ENCODE peak calls at places on chromosomes 12 and 14, in ten cellular contexts. I is GM04503; N is Peyer's patch; Z is endodermal cell; G is T-cell; X is PC-9; D is CD8-positive, alpha-beta memory T cell; M is LHCN-M2; Q is colonic mucosa; P is NCI-H2081. L is an unnamed sample.

GRCh38 chr14:101460521-101460920 is 100.8 kb upstream of the DIO3 start:
- DNase-seq in I (no peak), P (no peak), M (no peak), N (peak), Z (peak), D (no peak), X (no peak), G (no peak), Q (no peak), L (no peak)

GRCh38 chr12:89016970-89017778 is 335.1 kb downstream of the DUSP6 start:
- DNase-seq in N (no peak), Z (peak), X (peak), Q (peak), P (peak), D (peak), I (no peak), M (peak), G (no peak), L (peak)

GRCh38 chr12:112843272-112843671 is 51.7 kb downstream of the RPH3A start:
- DNase-seq in X (no peak), Z (peak), G (no peak), N (no peak), P (peak), M (peak), Q (no peak), D (no peak), I (no peak), L (no peak)

GRCh38 chr14:93628048-93628447 is 160.2 kb downstream of the PRIMA1 start:
- DNase-seq in M (no peak), G (no peak), X (no peak), I (no peak), Z (peak), D (no peak), P (no peak), Q (no peak), N (no peak), L (no peak)

GRCh38 chr12:39619316-39619659 is 315 bp downstream of the ABCD2 start:
- DNase-seq in G (no peak), P (peak), Q (no peak), N (no peak), D (no peak), I (peak), Z (no peak), M (peak), X (no peak), L (no peak)

GRCh38 chr12:120474092-120474960 is 4.8 kb upstream of the SRSF9 start:
- DNase-seq in D (no peak), M (peak), Z (peak), Q (peak), N (no peak), P (peak), G (no peak), I (no peak), X (peak), L (peak)

GRCh38 chr14:25049127-25049558 is 804 bp downstream of the STXBP6 start:
- DNase-seq in D (no peak), I (no peak), G (no peak), Q (peak), Z (peak), M (no peak), N (peak), P (no peak), X (peak), L (no peak)

GRCh38 chr14:37623552-37623951 is 28.1 kb downstream of the TTC6 start:
- DNase-seq in P (peak), G (no peak), N (no peak), X (peak), Q (no peak), I (peak), Z (no peak), M (peak), D (no peak), L (no peak)

GRCh38 chr12:24821691-24822090 is 127.2 kb downstream of the BCAT1 start:
- DNase-seq in I (no peak), G (no peak), M (peak), Z (no peak), Q (no peak), N (no peak), X (no peak), P (no peak), D (no peak), L (no peak)

GRCh38 chr12:51687142-51687935 is 96.3 kb downstream of the SCN8A start:
- DNase-seq in Z (no peak), N (no peak), P (no peak), Q (peak), X (no peak), G (no peak), M (peak), I (peak), D (no peak), L (no peak)

GRCh38 chr12:12553208-12553785 is 9.4 kb downstream of the DUSP16 start:
- DNase-seq in D (no peak), Q (no peak), I (no peak), Z (no peak), G (no peak), P (no peak), N (no peak), M (no peak), X (no peak), L (no peak)

GRCh38 chr12:124395284-124395752 is 100.4 kb downstream of the RFLNA start:
- DNase-seq in G (no peak), M (no peak), X (no peak), N (no peak), Q (no peak), D (no peak), P (peak), Z (no peak), I (no peak), L (no peak)

GRCh38 chr12:53300187-53300586 is 692 bp downstream of the MYG1 start:
- DNase-seq in P (no peak), N (no peak), M (peak), G (no peak), X (no peak), Q (no peak), Z (no peak), I (peak), D (no peak), L (peak)

GRCh38 chr12:122371475-122372045 is 50.9 kb downstream of the CLIP1 start:
- DNase-seq in Q (no peak), G (no peak), P (no peak), I (no peak), X (no peak), M (no peak), Z (peak), N (no peak), D (no peak), L (no peak)

GRCh38 chr14:71591929-71592328 is 340.3 kb upstream of the RGS6 start:
- DNase-seq in Z (no peak), G (no peak), Q (no peak), I (peak), N (no peak), M (peak), P (no peak), X (no peak), D (no peak), L (no peak)

GRCh38 chr14:92540472-92541048 is 27.0 kb downstream of the RIN3 start:
- DNase-seq in G (no peak), M (peak), Q (peak), N (peak), X (peak), I (peak), Z (no peak), P (no peak), D (no peak), L (peak)

GRCh38 chr14:63908667-63909264 is 56.0 kb downstream of the SYNE2 start:
- DNase-seq in D (no peak), Z (no peak), M (no peak), N (no peak), I (no peak), G (no peak), Q (no peak), X (no peak), P (no peak), L (peak)

GRCh38 chr12:52249041-52249461 is 16.0 kb downstream of the KRT7 start:
- DNase-seq in D (no peak), Z (peak), Q (no peak), I (no peak), X (peak), N (no peak), G (no peak), P (no peak), M (no peak), L (no peak)

GRCh38 chr12:12376636-12377448 is 20.0 kb downstream of the BORCS5 start:
- DNase-seq in I (peak), G (no peak), D (no peak), Z (no peak), Q (no peak), N (no peak), X (no peak), M (peak), P (peak), L (peak)

GRCh38 chr12:81450920-81451739 is 308.0 kb downstream of the PPFIA2 start:
- DNase-seq in D (no peak), M (peak), Z (peak), N (no peak), P (peak), I (peak), G (no peak), Q (peak), X (peak), L (peak)

GRCh38 chr14:103516426-103517171 is 6.0 kb downstream of the CKB start:
- DNase-seq in M (no peak), Z (peak), Q (no peak), D (peak), I (no peak), N (peak), P (no peak), X (no peak), G (no peak), L (no peak)

GRCh38 chr12:54853933-54854538 is at the start of gene MUCL1:
- DNase-seq in M (peak), G (peak), Q (peak), D (peak), I (peak), X (peak), N (no peak), Z (peak), P (peak), L (peak)

GRCh38 chr12:62697893-62698292 is 231.3 kb downstream of the MON2 start:
- DNase-seq in D (no peak), N (no peak), P (no peak), X (no peak), G (no peak), M (peak), Z (no peak), I (no peak), Q (no peak), L (no peak)